ENCODE peak calls at places on chromosome 12, in eight cellular contexts. S, A, W, V, O, T, J and D are unnamed samples.
A peak's percentile ranks its signal among the peaks of the same experiment; 100 is the strongest.

GRCh38 chr12:22537000-22537544 is 7.3 kb downstream of the C2CD5 start:
- DNase-seq in S (no peak), J (no peak), T (no peak), O (no peak), W (no peak), A (no peak), V (no peak), D (no peak)

GRCh38 chr12:99059824-99060526 is 414.9 kb downstream of the APAF1 start:
- DNase-seq in A (peak; percentile 12), S (no peak), J (no peak), T (no peak), W (no peak), O (peak; percentile 12), V (no peak), D (peak; percentile 47)

GRCh38 chr12:122749569-122750332 is 2.9 kb upstream of the DENR start:
- DNase-seq in W (no peak), A (peak; percentile 86), O (no peak), V (no peak), T (no peak), J (peak; percentile 64), S (no peak), D (no peak)

GRCh38 chr12:12008931-12009611 is 61.7 kb upstream of the BCL2L14 start:
- DNase-seq in J (no peak), W (no peak), S (no peak), T (peak; percentile 75), O (peak; percentile 76), A (peak; percentile 88), V (peak; percentile 42), D (no peak)

GRCh38 chr12:42958271-42958674 is 368.7 kb upstream of the PRICKLE1 start:
- DNase-seq in W (no peak), J (no peak), V (no peak), T (no peak), O (no peak), S (no peak), A (peak; percentile 82), D (no peak)

GRCh38 chr12:72368298-72368697 is 96.1 kb downstream of the TRHDE start:
- DNase-seq in T (no peak), W (no peak), A (no peak), O (no peak), J (no peak), S (no peak), V (no peak), D (no peak)

GRCh38 chr12:82688619-82689018 is 1.9 kb downstream of the TMTC2 start:
- DNase-seq in A (no peak), W (no peak), J (no peak), T (no peak), O (no peak), S (no peak), V (no peak), D (no peak)

GRCh38 chr12:8709124-8709830 is 11.5 kb downstream of the RIMKLB start:
- DNase-seq in V (no peak), T (no peak), W (peak; percentile 33), O (no peak), S (no peak), J (no peak), A (no peak), D (no peak)

GRCh38 chr12:116620801-116621593 is 61.8 kb downstream of the MAP1LC3B2 start:
- DNase-seq in A (no peak), O (no peak), S (no peak), J (no peak), W (no peak), T (no peak), V (no peak), D (no peak)

GRCh38 chr12:32000373-32001005 is 41.3 kb downstream of the RESF1 start:
- DNase-seq in S (no peak), J (no peak), V (no peak), A (no peak), T (no peak), W (no peak), O (no peak), D (no peak)

GRCh38 chr12:39490500-39491276 is 47.8 kb upstream of the KIF21A start:
- DNase-seq in V (no peak), S (no peak), O (no peak), J (no peak), T (no peak), W (no peak), A (peak; percentile 76), D (no peak)

GRCh38 chr12:6335451-6336078 is 6.3 kb downstream of the TNFRSF1A start:
- DNase-seq in O (no peak), W (peak; percentile 82), T (no peak), S (peak; percentile 80), V (peak; percentile 84), J (peak; percentile 86), A (peak; percentile 75), D (peak; percentile 87)

GRCh38 chr12:6333566-6333965 is 8.3 kb downstream of the TNFRSF1A start:
- DNase-seq in V (no peak), O (no peak), W (no peak), A (no peak), J (no peak), T (no peak), S (no peak), D (no peak)

GRCh38 chr12:6336079-6336858 is 5.6 kb downstream of the TNFRSF1A start:
- DNase-seq in T (peak; percentile 96), V (peak; percentile 59), J (peak; percentile 99), O (peak; percentile 89), S (peak; percentile 91), A (peak; percentile 97), W (peak; percentile 97), D (peak; percentile 98)

GRCh38 chr12:6334359-6334758 is 7.5 kb downstream of the TNFRSF1A start:
- DNase-seq in W (no peak), A (no peak), T (no peak), V (no peak), O (no peak), J (no peak), S (no peak), D (no peak)

GRCh38 chr12:6334940-6335450 is 6.9 kb downstream of the TNFRSF1A start:
- DNase-seq in S (no peak), T (no peak), O (no peak), W (no peak), A (no peak), V (no peak), J (no peak), D (peak; percentile 40)
- H3K4me3 ChIP-seq in S (peak overlapping the region; percentile 89), T (no peak overlapping the region), O (no peak overlapping the region), W (peak overlapping the region; percentile 41), A (peak overlapping the region; percentile 43), V (peak overlapping the region; percentile 97), J (peak overlapping the region; percentile 26), D (peak overlapping the region; percentile 33)

DNA sequence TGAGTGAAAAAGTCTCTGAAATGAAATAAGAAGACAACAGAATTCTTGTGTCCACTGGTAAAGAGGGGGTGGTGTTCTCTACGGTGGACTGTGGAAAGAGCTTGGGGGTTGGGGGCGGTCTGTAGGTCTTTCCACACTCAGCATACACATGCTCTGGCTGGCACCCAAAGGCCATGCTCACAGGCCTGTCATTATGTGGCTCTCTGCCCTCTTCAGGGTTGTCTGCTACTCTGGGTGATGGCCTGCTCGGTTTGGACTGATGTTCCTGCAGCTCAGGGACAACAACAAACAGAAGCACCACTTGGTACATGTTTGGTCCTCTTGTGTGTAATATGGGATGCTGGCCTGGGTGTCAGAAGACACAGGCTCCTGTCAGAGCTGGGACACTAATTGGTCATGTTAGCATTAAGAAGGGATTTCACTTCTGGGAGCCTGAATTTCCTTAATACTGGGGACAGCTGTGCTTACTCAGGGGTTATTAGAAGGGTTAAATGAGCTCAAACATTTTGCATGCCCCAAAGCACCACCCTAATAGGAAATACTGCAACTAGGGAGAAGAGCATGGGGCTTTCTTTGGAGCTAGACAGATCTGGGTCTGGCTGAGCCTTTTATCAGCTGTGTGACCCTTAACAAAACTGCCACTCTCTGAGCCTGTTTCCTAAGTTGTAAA is 32.8 kb upstream of the SELPLG start:
- DNase-seq in T (no peak), O (no peak), V (no peak), J (no peak), A (no peak), S (no peak), W (peak; percentile 35), D (peak; percentile 74)
- H3K27ac ChIP-seq in T (no peak overlapping the region), O (peak overlapping the region; percentile 35), V (peak overlapping the region; percentile 87), J (peak overlapping the region; percentile 29), A (no peak overlapping the region), S (peak overlapping the region; percentile 88), W (no peak overlapping the region), D (peak overlapping the region; percentile 54)

GRCh38 chr12:119114294-119114693 is 64.4 kb upstream of the HSPB8 start:
- DNase-seq in V (no peak), S (no peak), J (no peak), W (no peak), A (no peak), T (no peak), O (no peak), D (no peak)
- H3K4me3 ChIP-seq in V (no peak overlapping the region), S (no peak overlapping the region), J (no peak overlapping the region), W (no peak overlapping the region), A (no peak overlapping the region), T (no peak overlapping the region), O (no peak overlapping the region), D (no peak overlapping the region)

GRCh38 chr12:123957191-123957590 is 15.4 kb downstream of the CCDC92 start:
- DNase-seq in J (no peak), V (no peak), T (no peak), O (no peak), S (no peak), W (no peak), A (no peak), D (no peak)
- H3K27ac ChIP-seq in J (no peak overlapping the region), V (no peak overlapping the region), T (no peak overlapping the region), O (no peak overlapping the region), S (no peak overlapping the region), W (no peak overlapping the region), A (no peak overlapping the region), D (no peak overlapping the region)

GRCh38 chr12:130134563-130134915 is 27.7 kb upstream of the FZD10 start:
- DNase-seq in T (no peak), W (no peak), A (no peak), J (no peak), V (no peak), O (no peak), S (no peak), D (no peak)

GRCh38 chr12:130136536-130136935 is 25.7 kb upstream of the FZD10 start:
- DNase-seq in W (no peak), V (no peak), O (no peak), T (no peak), S (no peak), J (no peak), A (no peak), D (no peak)

GRCh38 chr12:130131817-130132216 is 30.4 kb upstream of the FZD10 start:
- DNase-seq in S (no peak), T (no peak), V (no peak), W (no peak), A (no peak), O (no peak), J (no peak), D (no peak)

GRCh38 chr12:130132831-130133635 is 29.2 kb upstream of the FZD10 start:
- DNase-seq in W (no peak), A (no peak), T (no peak), V (no peak), J (no peak), S (no peak), O (no peak), D (no peak)

GRCh38 chr12:130133851-130134562 is 28.3 kb upstream of the FZD10 start:
- DNase-seq in O (no peak), T (no peak), A (no peak), S (no peak), V (no peak), J (no peak), W (no peak), D (no peak)
- H3K4me3 ChIP-seq in O (no peak overlapping the region), T (no peak overlapping the region), A (no peak overlapping the region), S (no peak overlapping the region), V (no peak overlapping the region), J (no peak overlapping the region), W (no peak overlapping the region), D (no peak overlapping the region)